ENCODE peak calls at places on chromosome 13, in four cellular contexts. One of them, this sample, is unnamed.

GRCh38 chr13:34247596-34247995 is 429.6 kb downstream of the RFC3 start:
- DNase-seq in nephron progenitor cell: no peak
- DNase-seq in endothelial cell: no peak
- DNase-seq in effector memory CD4-positive, alpha-beta T cell: no peak
- DNase-seq in this sample: no peak

GRCh38 chr13:21849323-21849722 is 178.4 kb downstream of the FGF9 start:
- DNase-seq in nephron progenitor cell: peak
- DNase-seq in endothelial cell: peak
- DNase-seq in effector memory CD4-positive, alpha-beta T cell: no peak
- DNase-seq in this sample: no peak

GRCh38 chr13:114111577-114111976 is 20.8 kb downstream of the RASA3 start:
- DNase-seq in nephron progenitor cell: no peak
- DNase-seq in endothelial cell: no peak
- DNase-seq in effector memory CD4-positive, alpha-beta T cell: no peak
- DNase-seq in this sample: no peak

GRCh38 chr13:29527511-29527910 is 68.0 kb downstream of the SLC7A1 start:
- DNase-seq in nephron progenitor cell: no peak
- DNase-seq in endothelial cell: no peak
- DNase-seq in effector memory CD4-positive, alpha-beta T cell: no peak
- DNase-seq in this sample: no peak

GRCh38 chr13:42101821-42102580 is 53.6 kb downstream of the DGKH start:
- DNase-seq in nephron progenitor cell: no peak
- DNase-seq in endothelial cell: no peak
- DNase-seq in effector memory CD4-positive, alpha-beta T cell: no peak
- DNase-seq in this sample: no peak

GRCh38 chr13:20714161-20714560 is 10.7 kb downstream of the IL17D start:
- DNase-seq in nephron progenitor cell: no peak
- DNase-seq in endothelial cell: no peak
- DNase-seq in effector memory CD4-positive, alpha-beta T cell: no peak
- DNase-seq in this sample: no peak

GRCh38 chr13:51644649-51645048 is 60.4 kb downstream of the WDFY2 start:
- DNase-seq in nephron progenitor cell: no peak
- DNase-seq in endothelial cell: no peak
- DNase-seq in effector memory CD4-positive, alpha-beta T cell: no peak
- DNase-seq in this sample: no peak

GRCh38 chr13:109655206-109655600 is 131.2 kb downstream of the IRS2 start:
- DNase-seq in nephron progenitor cell: no peak
- DNase-seq in endothelial cell: no peak
- DNase-seq in effector memory CD4-positive, alpha-beta T cell: no peak
- DNase-seq in this sample: no peak

GRCh38 chr13:106468948-106469590 is 66.4 kb downstream of the EFNB2 start:
- DNase-seq in nephron progenitor cell: no peak
- DNase-seq in endothelial cell: no peak
- DNase-seq in effector memory CD4-positive, alpha-beta T cell: no peak
- DNase-seq in this sample: no peak

GRCh38 chr13:27359203-27359821 is 65.1 kb upstream of the GTF3A start:
- DNase-seq in nephron progenitor cell: peak
- DNase-seq in endothelial cell: peak
- DNase-seq in effector memory CD4-positive, alpha-beta T cell: peak
- DNase-seq in this sample: peak

This sample was measured in D341Med.